ENCODE peak calls at places on chromosome 21, in six cellular contexts. C is mammary epithelial cell, L is T-helper 2 cell, D is iPS DF 6.9, P is MV-4-11, S is COR-L47. V is an unnamed sample.

GRCh38 chr21:17819878-17820232 is 699 bp upstream of the C21orf91 start:
- DNase-seq in C (no peak), L (peak; percentile 9), S (no peak), D (no peak), P (peak; percentile 86), V (no peak)

GRCh38 chr21:29164330-29164942 is 34.0 kb downstream of the MAP3K7CL start:
- DNase-seq in D (peak; percentile 2), L (no peak), S (peak; percentile 41), P (peak; percentile 77), C (peak; percentile 68), V (no peak)

GRCh38 chr21:43355925-43356289 is 71.0 kb downstream of the SIK1 start:
- DNase-seq in D (no peak), C (no peak), P (no peak), L (no peak), S (no peak), V (no peak)

GRCh38 chr21:15768045-15768601 is 38.3 kb downstream of the USP25 start:
- DNase-seq in C (no peak), L (no peak), D (no peak), S (no peak), P (no peak), V (no peak)

GRCh38 chr21:45078877-45079281 is 4.5 kb downstream of the ADARB1 start:
- DNase-seq in C (peak; percentile 89), P (peak; percentile 94), D (no peak), S (no peak), L (no peak), V (peak; percentile 67)

GRCh38 chr21:39096754-39097153 is 86.5 kb downstream of the PSMG1 start:
- DNase-seq in C (no peak), S (no peak), D (peak; percentile 13), P (no peak), L (no peak), V (no peak)

GRCh38 chr21:27104749-27105439 is 138.0 kb upstream of the ADAMTS5 start:
- DNase-seq in P (no peak), D (no peak), L (no peak), S (no peak), C (peak; percentile 14), V (no peak)

GRCh38 chr21:29238052-29238966 is 60.4 kb upstream of the BACH1 start:
- DNase-seq in P (no peak), S (no peak), D (no peak), C (no peak), L (no peak), V (no peak)

GRCh38 chr21:44801468-44802395 is at the start of gene UBE2G2:
- DNase-seq in L (peak; percentile 83), P (peak; percentile 70), D (no peak), C (peak; percentile 79), S (peak; percentile 72), V (peak; percentile 83)

GRCh38 chr21:38995071-38995669 is 188.1 kb downstream of the PSMG1 start:
- DNase-seq in S (no peak), C (no peak), L (no peak), P (no peak), D (no peak), V (no peak)

GRCh38 chr21:32414579-32415358 is 2.3 kb downstream of the EVA1C start:
- DNase-seq in D (no peak), C (peak; percentile 30), S (peak; percentile 8), P (no peak), L (no peak), V (no peak)

GRCh38 chr21:15301736-15302135 is 236.9 kb upstream of the NRIP1 start:
- DNase-seq in P (peak; percentile 3), C (peak; percentile 40), S (no peak), L (no peak), D (no peak), V (no peak)

GRCh38 chr21:29303301-29303700 is 4.6 kb downstream of the BACH1 start:
- DNase-seq in D (no peak), L (no peak), C (no peak), P (no peak), S (no peak), V (no peak)

GRCh38 chr21:16193758-16194606 is 464.2 kb downstream of the USP25 start:
- DNase-seq in D (no peak), L (no peak), P (peak; percentile 71), S (no peak), C (peak; percentile 61), V (no peak)

GRCh38 chr21:33587792-33588484 is 546 bp downstream of the DONSON start:
- DNase-seq in P (no peak), D (no peak), S (peak; percentile 57), L (peak; percentile 12), C (peak; percentile 41), V (no peak)

GRCh38 chr21:16536661-16537359 is 807.0 kb downstream of the USP25 start:
- DNase-seq in S (peak; percentile 7), D (no peak), P (no peak), C (peak; percentile 64), L (no peak), V (no peak)